ENCODE peak calls at places on chromosomes 13 and 19, in ten cellular contexts. A is DMS153, Y is cardiac muscle cell, N is amniotic stem cell, C is HAP-1, O is glutamatergic neuron, K is AG04450, L is coronary artery, V is GM23338, I is frontal cortex. H is an unnamed sample.

GRCh38 chr13:42660367-42660965 is 86.5 kb downstream of the TNFSF11 start:
- DNase-seq in C (no peak), Y (peak), O (no peak), A (no peak), V (no peak), K (no peak), I (no peak), N (no peak), L (no peak), H (no peak)

GRCh38 chr19:16497042-16497441 is 848 bp downstream of the C19orf44 start:
- DNase-seq in K (no peak), I (no peak), Y (no peak), N (no peak), O (no peak), V (no peak), L (no peak), A (no peak), C (no peak), H (no peak)

GRCh38 chr13:88196106-88196505 is 524.9 kb downstream of the SLITRK5 start:
- DNase-seq in Y (no peak), A (no peak), O (no peak), N (no peak), L (no peak), V (no peak), I (no peak), K (no peak), C (no peak), H (no peak)

GRCh38 chr19:16032509-16033135 is 43.7 kb upstream of the TPM4 start:
- DNase-seq in I (no peak), C (no peak), Y (no peak), V (no peak), O (no peak), K (no peak), L (no peak), A (no peak), N (no peak), H (no peak)

GRCh38 chr19:52099497-52100138 is 4.1 kb upstream of the ZNF841 start:
- DNase-seq in I (no peak), A (no peak), Y (no peak), L (no peak), N (no peak), K (no peak), C (no peak), O (no peak), V (no peak), H (no peak)

GRCh38 chr13:35891973-35892441 is 239.2 kb downstream of the DCLK1 start:
- DNase-seq in O (no peak), A (no peak), K (no peak), Y (peak), N (no peak), L (no peak), I (no peak), C (no peak), V (no peak), H (no peak)

GRCh38 chr19:35801828-35802227 is 10.8 kb downstream of the PRODH2 start:
- DNase-seq in I (no peak), K (no peak), O (no peak), C (no peak), Y (no peak), L (no peak), A (no peak), V (no peak), N (no peak), H (no peak)

GRCh38 chr13:28741080-28741479 is 22.3 kb upstream of the SLC46A3 start:
- DNase-seq in K (no peak), A (no peak), L (peak), Y (no peak), C (no peak), V (no peak), O (no peak), I (no peak), N (no peak), H (no peak)

GRCh38 chr19:16038196-16038695 is 38.0 kb upstream of the TPM4 start:
- DNase-seq in O (no peak), C (no peak), N (no peak), L (no peak), V (no peak), I (no peak), A (no peak), K (no peak), Y (no peak), H (no peak)

GRCh38 chr19:40941481-40942219 is 49.4 kb upstream of the CYP2B6 start:
- DNase-seq in C (no peak), I (no peak), K (no peak), O (no peak), N (no peak), V (no peak), A (no peak), L (no peak), Y (no peak), H (no peak)

GRCh38 chr13:36275190-36276002 is 22.2 kb downstream of the CCDC169 start:
- DNase-seq in K (peak), I (no peak), Y (peak), N (peak), C (peak), O (no peak), L (no peak), A (peak), V (peak), H (peak)

GRCh38 chr19:17125052-17125727 is 49.6 kb downstream of the MYO9B start:
- DNase-seq in Y (peak), N (no peak), I (no peak), K (no peak), V (no peak), A (no peak), C (no peak), O (peak), L (no peak), H (no peak)

GRCh38 chr13:100491164-100491847 is 97.3 kb downstream of the GGACT start:
- DNase-seq in C (no peak), A (no peak), K (no peak), N (no peak), V (no peak), O (no peak), I (no peak), L (no peak), Y (peak), H (no peak)

GRCh38 chr13:81738364-81738763 is 1397.4 kb upstream of the SPRY2 start:
- DNase-seq in K (no peak), O (no peak), V (no peak), A (no peak), N (no peak), L (no peak), Y (no peak), I (no peak), C (no peak), H (no peak)